ENCODE peak calls at places on chromosomes 2 and 18, in nine cellular contexts. G is COR-L47; C is Caki2; B is stimulated activated naive CD4-positive, alpha-beta T cell; T is cardiac septum; R is NCI-H1105 treated with DMSO at 0.1 percent for 48 hours; W is right cardiac atrium; U is NCI-H2081; K is EH. F is an unnamed sample.

GRCh38 chr18:12911025-12911927 is 27.2 kb upstream of the PTPN2 start:
- DNase-seq in U (no peak), G (no peak), R (no peak), C (no peak), T (no peak), B (peak; percentile 47), W (peak; percentile 72), K (no peak), F (no peak)

GRCh38 chr18:46336278-46337205 is 232.4 kb downstream of the HAUS1 start:
- DNase-seq in W (peak; percentile 56), R (no peak), K (no peak), U (no peak), G (no peak), C (no peak), B (no peak), T (peak; percentile 17), F (no peak)

GRCh38 chr2:208984376-208985100 is 439.3 kb upstream of the MAP2 start:
- DNase-seq in B (no peak), T (no peak), U (no peak), K (no peak), W (no peak), R (no peak), G (no peak), C (no peak), F (no peak)

GRCh38 chr18:77004555-77005380 is 127.8 kb downstream of the MBP start:
- DNase-seq in C (no peak), W (peak; percentile 64), K (no peak), R (no peak), T (no peak), G (no peak), U (no peak), B (peak; percentile 19), F (no peak)

GRCh38 chr2:46831037-46831868 is 84.4 kb downstream of the MCFD2 start:
- DNase-seq in T (peak; percentile 17), B (no peak), G (no peak), C (no peak), R (no peak), U (no peak), K (peak; percentile 94), W (no peak), F (no peak)

GRCh38 chr2:84942964-84943421 is 28.0 kb upstream of the KCMF1 start:
- DNase-seq in U (no peak), T (no peak), K (peak; percentile 46), B (no peak), C (no peak), G (no peak), W (no peak), R (no peak), F (no peak)

GRCh38 chr2:193521523-193521922 is 1326.8 kb upstream of the TMEFF2 start:
- DNase-seq in C (no peak), W (no peak), K (no peak), T (no peak), R (no peak), B (no peak), G (no peak), U (no peak), F (no peak)

GRCh38 chr2:41878726-41879366 is 169.0 kb upstream of the PKDCC start:
- DNase-seq in G (no peak), C (no peak), B (no peak), W (peak; percentile 84), R (no peak), T (no peak), U (no peak), K (no peak), F (no peak)

F was measured in NCI-H146.